ENCODE peak calls at places on chromosomes 5 and 9, in ten cellular contexts. L is tibial nerve; C is H1; Z is left ventricle myocardium inferior; I is gastrocnemius medialis; A is effector memory CD4-positive, alpha-beta T cell; G is BE2C; H is heart right ventricle; K is cardiac fibroblast; B is GM23248. J is an unnamed sample.
A peak's percentile ranks its signal among the peaks of the same experiment; 100 is the strongest.

GRCh38 chr5:130135506-130135905 is 231.2 kb downstream of the CHSY3 start:
- DNase-seq in I (no peak), A (no peak), B (peak; percentile 74), L (no peak), G (no peak), K (peak; percentile 79), C (no peak), Z (no peak), H (no peak), J (peak; percentile 59)

GRCh38 chr9:36716496-36716895 is 143.8 kb downstream of the MELK start:
- DNase-seq in C (no peak), H (no peak), L (no peak), A (no peak), K (no peak), G (no peak), Z (no peak), B (no peak), I (no peak), J (no peak)

GRCh38 chr9:22203371-22204138 is 194.4 kb upstream of the CDKN2B start:
- DNase-seq in B (peak; percentile 79), G (no peak), Z (no peak), I (no peak), H (no peak), K (peak; percentile 66), C (no peak), L (no peak), A (no peak), J (no peak)

GRCh38 chr5:13987843-13988464 is 43.5 kb upstream of the DNAH5 start:
- DNase-seq in A (no peak), L (peak; percentile 59), I (peak; percentile 13), Z (no peak), B (peak; percentile 84), K (peak; percentile 70), C (peak; percentile 60), G (peak; percentile 54), H (peak; percentile 38), J (no peak)

GRCh38 chr5:64417390-64417789 is 88.4 kb upstream of the RGS7BP start:
- DNase-seq in H (no peak), A (no peak), L (no peak), K (no peak), C (peak; percentile 50), I (no peak), B (no peak), G (no peak), Z (no peak), J (no peak)

GRCh38 chr5:125413861-125414260 is 667.4 kb upstream of the ZNF608 start:
- DNase-seq in L (no peak), K (no peak), Z (no peak), C (no peak), I (no peak), H (no peak), A (no peak), B (no peak), G (no peak), J (no peak)

GRCh38 chr5:74017786-74018211 is 391.8 kb downstream of the ARHGEF28 start:
- DNase-seq in Z (no peak), I (no peak), B (peak; percentile 89), L (peak; percentile 13), H (no peak), C (no peak), A (no peak), K (peak; percentile 11), G (peak; percentile 51), J (peak; percentile 54)

GRCh38 chr5:104213216-104213615 is 650.6 kb upstream of the NUDT12 start:
- DNase-seq in L (no peak), K (no peak), Z (no peak), I (no peak), G (no peak), A (no peak), C (no peak), H (no peak), B (no peak), J (no peak)

DNA sequence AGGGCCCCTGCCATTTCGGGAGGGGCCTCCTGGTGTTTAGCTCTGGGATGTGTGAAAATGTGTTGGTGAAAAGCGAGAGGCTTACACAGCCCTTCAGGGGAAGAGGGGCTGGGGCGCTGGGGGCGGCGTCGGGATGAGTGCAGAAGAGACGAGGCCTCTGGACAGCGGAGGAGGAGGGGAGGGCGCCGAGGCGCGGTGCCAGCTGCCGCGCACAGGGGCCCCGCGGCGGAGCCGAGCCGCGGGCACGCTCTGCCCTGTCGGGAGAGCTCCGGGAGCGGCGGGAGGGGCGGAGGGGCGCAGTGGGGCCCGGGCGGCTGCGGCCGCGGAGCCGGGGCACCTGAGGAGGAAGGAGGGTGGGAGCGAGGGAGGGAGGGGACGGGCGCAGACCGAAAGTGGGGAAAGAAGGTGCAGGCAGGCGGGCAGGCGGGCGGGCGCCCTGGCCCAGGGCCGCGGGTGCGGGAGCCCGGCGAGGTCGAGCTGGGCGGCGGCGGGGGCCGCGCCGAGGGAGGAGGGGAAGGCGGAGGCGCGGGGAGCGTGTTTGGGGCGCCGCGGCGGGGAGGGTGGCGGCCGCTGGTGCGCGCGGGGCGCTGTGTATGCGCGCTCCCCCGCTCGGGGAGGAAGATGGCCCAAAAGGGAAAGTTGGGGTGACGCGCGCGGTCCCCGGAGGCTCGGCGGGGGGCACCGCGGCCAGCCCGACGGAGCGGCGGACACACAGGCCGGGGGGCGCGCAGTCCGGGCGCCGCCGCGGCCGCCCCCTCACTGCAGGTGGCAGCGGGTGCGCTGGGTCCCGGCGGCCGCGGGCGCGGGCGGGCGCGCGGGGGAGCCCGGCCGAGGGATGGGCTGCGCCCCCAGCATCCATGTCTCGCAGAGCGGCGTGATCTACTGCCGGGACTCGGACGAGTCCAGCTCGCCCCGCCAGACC is at the start of gene PDE8B:
- DNase-seq in L (no peak), B (peak; percentile 33), C (peak; percentile 63), H (no peak), A (no peak), G (peak; percentile 25), I (no peak), Z (no peak), K (no peak), J (no peak)
- H3K4me3 ChIP-seq in L (peak within 1 kb of the TSS; percentile 59), B (peak within 1 kb of the TSS; percentile 61), C (peak within 1 kb of the TSS; percentile 74), H (peak within 1 kb of the TSS; percentile 54), A (peak within 1 kb of the TSS; percentile 28), G (peak within 1 kb of the TSS; percentile 13), I (peak within 1 kb of the TSS; percentile 39), Z (peak within 1 kb of the TSS; percentile 67), K (peak within 1 kb of the TSS; percentile 19), J (peak within 1 kb of the TSS; percentile 30)

DNA sequence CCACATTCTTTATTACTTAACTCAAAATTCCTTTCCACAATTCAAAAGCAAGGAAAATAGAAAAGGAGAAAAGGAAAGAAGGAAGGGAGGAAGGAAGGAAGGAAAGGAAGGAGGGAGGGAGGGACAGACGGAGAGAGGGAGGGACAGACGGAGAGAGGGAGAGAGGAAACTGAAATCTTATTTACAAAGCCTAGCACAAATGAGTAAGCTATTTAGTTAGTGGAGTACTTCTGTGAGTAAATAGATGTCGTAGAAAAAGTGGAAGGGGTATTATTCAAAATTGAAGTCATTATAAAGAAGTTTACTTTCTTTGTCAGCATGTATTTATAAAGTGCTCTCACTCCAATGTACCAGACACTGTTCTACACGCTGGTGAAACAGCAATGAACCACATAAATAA is 177.9 kb downstream of the CETN3 start:
- DNase-seq in C (no peak), I (no peak), G (no peak), K (no peak), A (no peak), B (no peak), Z (no peak), L (no peak), H (no peak), J (no peak)
- H3K4me3 ChIP-seq in C (no peak overlapping the region), I (no peak overlapping the region), G (no peak overlapping the region), K (no peak overlapping the region), A (no peak overlapping the region), B (no peak overlapping the region), Z (no peak overlapping the region), L (no peak overlapping the region), H (no peak overlapping the region), J (no peak overlapping the region)

DNA sequence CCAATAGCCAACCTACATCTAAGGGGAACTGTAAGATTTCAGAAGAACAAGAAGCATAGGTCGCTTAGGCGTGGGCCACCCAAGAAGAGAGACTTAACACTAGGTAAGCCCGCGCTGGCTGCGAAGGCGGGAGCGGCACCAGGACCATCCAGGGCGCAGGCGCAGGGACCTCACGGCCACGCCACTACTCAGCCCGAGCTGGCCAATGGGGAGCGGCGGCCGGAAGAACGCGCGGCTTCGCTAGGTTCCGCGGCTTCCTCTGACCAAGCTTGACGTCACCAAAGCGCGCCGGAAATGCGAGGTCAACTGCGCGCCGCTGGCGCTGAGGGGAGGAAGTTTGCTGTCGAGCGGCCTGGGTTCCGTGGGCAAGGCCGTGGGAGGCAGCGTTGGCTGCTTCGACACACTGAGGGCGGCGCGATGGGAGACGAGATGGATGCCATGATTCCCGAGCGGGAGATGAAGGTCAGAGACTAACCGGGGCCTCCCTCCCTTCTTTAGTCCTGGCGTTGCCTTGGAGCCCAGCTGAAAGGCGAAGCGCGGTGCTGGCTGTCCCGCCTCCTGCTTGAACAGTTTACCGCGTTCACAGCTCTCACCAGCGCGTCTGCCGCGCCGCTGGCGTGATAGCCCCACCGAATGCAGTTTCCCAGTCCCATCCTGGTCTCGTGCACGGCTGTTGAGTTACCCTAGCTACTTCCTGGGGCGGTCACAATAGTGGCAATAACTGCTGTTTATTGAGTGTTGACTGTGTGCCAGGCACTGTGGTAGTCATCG is at the start of gene NUP214:
- DNase-seq in L (peak; percentile 99), B (peak; percentile 99), G (peak; percentile 99), K (peak; percentile 98), Z (peak; percentile 99), I (peak; percentile 98), A (peak; percentile 99), C (peak; percentile 100), H (peak; percentile 99), J (peak; percentile 85)
- H3K4me3 ChIP-seq in L (peak within 1 kb of the TSS; percentile 98), B (peak within 1 kb of the TSS; percentile 91), G (peak within 1 kb of the TSS; percentile 100), K (peak within 1 kb of the TSS; percentile 97), Z (peak within 1 kb of the TSS; percentile 85), I (peak within 1 kb of the TSS; percentile 91), A (peak within 1 kb of the TSS; percentile 81), C (peak within 1 kb of the TSS; percentile 93), H (peak within 1 kb of the TSS; percentile 97), J (peak within 1 kb of the TSS; percentile 78)

GRCh38 chr5:154844800-154845199 is 5.6 kb downstream of the FAXDC2 start:
- DNase-seq in C (no peak), I (no peak), B (no peak), Z (no peak), K (no peak), L (no peak), H (no peak), A (no peak), G (peak; percentile 25), J (no peak)

GRCh38 chr5:154851351-154851750 is 948 bp upstream of the FAXDC2 start:
- DNase-seq in C (no peak), L (no peak), I (no peak), Z (no peak), A (no peak), K (no peak), G (no peak), B (no peak), H (no peak), J (no peak)

GRCh38 chr5:154849261-154849660 is 1.1 kb downstream of the FAXDC2 start:
- DNase-seq in C (no peak), I (no peak), B (no peak), A (no peak), K (no peak), H (no peak), L (no peak), G (no peak), Z (no peak), J (no peak)

GRCh38 chr5:154849791-154850201 is 607 bp downstream of the FAXDC2 start:
- DNase-seq in G (no peak), Z (no peak), L (no peak), B (peak; percentile 81), H (no peak), A (no peak), C (no peak), K (peak; percentile 76), I (no peak), J (no peak)

DNA sequence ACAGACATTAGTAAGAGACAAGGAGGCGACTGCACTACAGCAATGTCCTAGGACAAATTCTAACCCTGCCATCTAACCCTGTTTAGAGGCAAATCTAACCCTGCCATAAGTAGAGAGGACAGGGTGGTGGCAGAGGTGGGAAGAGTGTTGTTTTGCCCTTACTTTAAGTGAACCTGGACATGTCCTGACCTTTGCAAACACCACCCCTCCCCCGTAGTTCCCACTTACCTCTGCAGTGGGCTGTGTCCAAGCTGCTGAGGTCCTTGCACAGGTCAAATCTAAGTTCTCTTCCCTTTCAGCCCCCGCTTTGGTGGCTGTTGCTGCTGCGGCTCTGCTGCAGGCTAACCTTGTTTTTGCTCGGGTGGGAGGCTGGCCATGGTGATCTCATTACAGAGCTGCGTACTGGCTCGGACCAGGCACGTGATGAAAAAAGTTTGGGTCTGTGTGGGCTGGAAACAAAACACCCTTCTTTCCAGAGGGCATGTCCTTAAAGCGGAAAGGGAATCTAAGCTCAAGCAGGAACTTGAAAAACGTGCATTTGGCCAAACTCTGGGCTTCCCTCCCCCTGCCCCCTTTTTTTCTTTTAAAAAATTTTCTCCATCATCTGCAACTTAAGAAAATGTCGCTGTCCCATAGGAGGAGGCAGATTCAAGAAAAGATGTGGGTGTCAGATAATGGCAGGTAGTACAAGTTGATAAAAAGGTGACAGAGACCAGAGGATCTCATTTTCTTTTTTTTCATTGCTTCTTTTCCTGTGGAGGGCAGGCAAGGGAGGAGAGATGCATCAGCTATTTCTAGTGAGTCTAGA is at the start of gene FAXDC2:
- DNase-seq in K (peak; percentile 92), C (peak; percentile 68), I (peak; percentile 79), B (peak; percentile 93), H (peak; percentile 87), L (peak; percentile 85), Z (peak; percentile 81), G (peak; percentile 72), A (no peak), J (no peak)
- H3K4me3 ChIP-seq in K (peak within 1 kb of the TSS; percentile 68), C (peak within 1 kb of the TSS; percentile 58), I (peak within 1 kb of the TSS; percentile 63), B (peak within 1 kb of the TSS; percentile 76), H (peak within 1 kb of the TSS; percentile 69), L (peak within 1 kb of the TSS; percentile 66), Z (peak within 1 kb of the TSS; percentile 73), G (peak within 1 kb of the TSS; percentile 64), A (no peak within 1 kb of the TSS), J (peak within 1 kb of the TSS; percentile 43)

J was measured in kidney epithelial cell.